ENCODE peak calls at places on chromosomes 3 and 15, in four cellular contexts. I, C, W and R are unnamed samples.

GRCh38 chr15:36707884-36708430 is 128.5 kb downstream of the CDIN1 start:
- DNase-seq in C (no peak), W (no peak), I (no peak), R (no peak)

GRCh38 chr3:106380232-106380631 is 511.4 kb upstream of the CBLB start:
- DNase-seq in C (no peak), W (no peak), I (no peak), R (no peak)

GRCh38 chr15:100703671-100704070 is 101.3 kb downstream of the ASB7 start:
- DNase-seq in C (no peak), I (peak), W (no peak), R (no peak)

GRCh38 chr15:85750319-85750806 is 44.4 kb downstream of the KLHL25 start:
- DNase-seq in W (peak), C (no peak), I (peak), R (peak)

GRCh38 chr3:197027151-197027895 is 2.3 kb downstream of the MELTF start:
- DNase-seq in W (peak), I (no peak), C (no peak), R (no peak)

GRCh38 chr15:63971427-63971805 is 74.9 kb downstream of the DAPK2 start:
- DNase-seq in C (no peak), I (no peak), W (no peak), R (no peak)

GRCh38 chr3:51799879-51800757 is 21.1 kb upstream of the IQCF6 start:
- DNase-seq in I (no peak), W (peak), C (peak), R (peak)

GRCh38 chr3:125356140-125357026 is 18.7 kb downstream of the ZNF148 start:
- DNase-seq in I (no peak), C (no peak), W (no peak), R (no peak)

GRCh38 chr3:147614210-147614609 is 205.0 kb downstream of the ZIC1 start:
- DNase-seq in I (no peak), W (no peak), C (no peak), R (no peak)

GRCh38 chr3:21390136-21390535 is 360.9 kb downstream of the ZNF385D start:
- DNase-seq in W (peak), I (no peak), C (no peak), R (peak)

GRCh38 chr15:89790206-89790605 is 14.1 kb downstream of the MESP2 start:
- DNase-seq in C (no peak), W (no peak), I (no peak), R (no peak)

GRCh38 chr15:42499888-42500609 is 4.6 kb downstream of the SNAP23 start:
- DNase-seq in C (no peak), W (no peak), I (no peak), R (peak)

GRCh38 chr3:27454914-27455313 is 29.3 kb downstream of the SLC4A7 start:
- DNase-seq in I (no peak), W (peak), C (no peak), R (peak)

GRCh38 chr15:62783303-62783957 is 259.1 kb upstream of the TPM1 start:
- DNase-seq in W (peak), C (peak), I (no peak), R (peak)

GRCh38 chr3:78809941-78810340 is 957.9 kb downstream of the ROBO1 start:
- DNase-seq in I (no peak), W (peak), C (no peak), R (peak)

GRCh38 chr3:184884359-184885017 is 72.5 kb downstream of the VPS8 start:
- DNase-seq in C (no peak), W (no peak), I (no peak), R (no peak)

GRCh38 chr3:121962443-121962842 is 59.6 kb downstream of the ILDR1 start:
- DNase-seq in I (no peak), W (no peak), C (no peak), R (no peak)

GRCh38 chr3:160381470-160381869 is 17.6 kb downstream of the IFT80 start:
- DNase-seq in W (peak), C (no peak), I (no peak), R (peak)

GRCh38 chr15:26166429-26166828 is 303.3 kb upstream of the ATP10A start:
- DNase-seq in C (no peak), W (no peak), I (no peak), R (no peak)

GRCh38 chr3:124986153-124987143 is 51.9 kb upstream of the MUC13 start:
- DNase-seq in C (peak), W (peak), I (no peak), R (peak)

GRCh38 chr15:57611938-57612337 is 20.2 kb downstream of the MYZAP start:
- DNase-seq in W (peak), I (no peak), C (no peak), R (peak)

GRCh38 chr3:46188708-46189107 is 19.4 kb downstream of the CCR1 start:
- DNase-seq in W (no peak), I (no peak), C (no peak), R (no peak)

GRCh38 chr3:11522398-11522715 is 121.4 kb downstream of the VGLL4 start:
- DNase-seq in W (peak), C (no peak), I (no peak), R (no peak)

GRCh38 chr15:40959331-40960141 is 6.3 kb downstream of the CHAC1 start:
- DNase-seq in W (no peak), C (no peak), I (no peak), R (no peak)

GRCh38 chr15:52678036-52678467 is 1.1 kb downstream of the ATOSA start:
- DNase-seq in W (peak), C (no peak), I (peak), R (peak)

GRCh38 chr15:70274255-70274654 is 176.5 kb upstream of the TLE3 start:
- DNase-seq in I (peak), C (no peak), W (no peak), R (no peak)

GRCh38 chr15:43901485-43901884 is 74.7 kb downstream of the WDR76 start:
- DNase-seq in C (no peak), W (no peak), I (no peak), R (no peak)

GRCh38 chr15:49145651-49146609 is 9.5 kb downstream of the COPS2 start:
- DNase-seq in W (peak), I (no peak), C (no peak), R (peak)
- H3K4me3 ChIP-seq in W (no peak), I (no peak), C (no peak), R (no peak)

GRCh38 chr3:89049119-89049518 is 58.3 kb upstream of the EPHA3 start:
- DNase-seq in C (no peak), I (no peak), W (no peak), R (peak)
- TF ChIP-seq CTCF in C (peak), I (no peak), W (no peak), R (peak)

DNA sequence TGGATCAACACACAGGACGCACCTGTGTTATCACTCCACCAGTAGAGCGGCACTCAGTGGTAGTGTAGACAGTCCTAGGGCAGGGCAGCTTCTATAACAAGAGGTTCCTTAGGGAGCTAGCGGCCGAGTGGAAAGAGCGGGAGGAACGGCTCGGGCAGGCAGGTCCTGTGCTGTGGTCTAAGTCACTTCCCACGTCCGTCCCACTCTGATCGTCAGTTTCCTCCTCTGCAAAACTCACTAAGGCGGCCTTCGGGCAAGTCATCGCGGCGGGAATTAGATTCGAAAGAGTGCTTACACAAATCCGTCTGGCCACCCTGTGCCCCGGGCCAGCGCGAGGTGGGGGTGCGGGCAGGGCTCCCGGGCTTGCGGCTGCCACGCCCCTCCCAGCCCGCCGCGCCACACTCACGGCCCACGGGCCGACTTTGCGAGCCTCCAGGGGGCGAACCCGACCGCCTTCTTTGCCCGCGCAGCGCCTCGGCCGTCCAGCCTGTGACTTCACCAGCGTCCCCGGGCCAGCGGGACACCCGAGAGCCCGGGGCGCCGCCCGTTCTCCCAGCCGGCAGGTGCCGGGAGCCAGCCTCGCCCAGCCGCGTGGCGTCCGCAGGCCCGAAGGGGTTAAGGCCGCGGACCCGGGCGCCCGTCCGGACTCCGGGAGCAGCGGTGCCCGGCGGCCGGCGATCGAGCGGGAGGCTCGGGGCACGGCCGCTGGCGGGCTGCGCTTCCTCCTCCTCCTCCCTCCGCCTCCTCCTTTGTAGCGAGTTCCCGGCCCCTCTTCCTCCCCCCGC is 426 bp upstream of the CORO2B start:
- DNase-seq in C (no peak), I (peak), W (peak), R (peak)
- H3K4me3 ChIP-seq in C (peak), I (peak), W (peak), R (peak)

GRCh38 chr15:51561271-51561670 is 61.3 kb downstream of the DMXL2 start:
- DNase-seq in W (no peak), I (no peak), C (no peak), R (no peak)
- TF ChIP-seq CTCF in W (no peak), I (no peak), C (no peak), R (no peak)

GRCh38 chr15:74847462-74847861 is 4.5 kb upstream of the ULK3 start:
- DNase-seq in W (no peak), C (no peak), I (no peak), R (no peak)
- H3K4me3 ChIP-seq in W (no peak), C (no peak), I (no peak), R (no peak)

GRCh38 chr3:84136425-84136824 is 822.4 kb upstream of the CADM2 start:
- DNase-seq in W (no peak), C (no peak), I (no peak), R (no peak)
- TF ChIP-seq CTCF in W (no peak), C (no peak), I (no peak), R (no peak)

GRCh38 chr3:50221413-50222168 is 14.4 kb upstream of the GNAI2 start:
- DNase-seq in C (no peak), I (no peak), W (no peak), R (no peak)
- H3K4me3 ChIP-seq in C (no peak), I (no peak), W (no peak), R (no peak)

DNA sequence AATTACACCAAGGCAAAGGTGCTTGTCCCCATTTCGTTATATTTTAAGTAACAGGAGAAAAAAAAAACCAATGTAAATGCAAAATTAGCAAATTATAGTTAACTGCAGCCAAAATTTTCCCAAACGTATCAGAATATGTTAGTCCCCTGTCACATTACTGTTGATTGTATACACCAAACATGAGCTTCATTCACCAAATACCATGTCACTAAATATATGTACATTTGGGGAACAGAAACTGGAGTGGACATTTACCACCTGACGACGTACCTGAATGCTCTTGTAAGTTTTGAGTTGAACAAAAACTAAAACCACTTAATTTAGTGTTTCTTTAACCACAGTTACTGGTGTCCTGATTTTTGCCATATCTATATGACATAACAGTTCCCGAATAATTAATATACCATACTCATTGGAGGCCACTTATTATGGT is 3.3 kb upstream of the FOXP1 start:
- DNase-seq in I (no peak), W (no peak), C (no peak), R (no peak)
- TF ChIP-seq CTCF in I (no peak), W (no peak), C (no peak), R (no peak)